ENCODE peak calls at places on chromosomes 3 and 15, in nine cellular contexts. T, L, Y, H, B, J, S, R and M are unnamed samples.

GRCh38 chr15:101028772-101029438 is 109.7 kb downstream of the LRRK1 start:
- DNase-seq in T (no peak), Y (no peak), S (peak), H (no peak), R (no peak), L (no peak), B (no peak), J (no peak), M (no peak)

GRCh38 chr15:90620379-90621134 is 90.8 kb downstream of the CRTC3 start:
- DNase-seq in H (no peak), L (no peak), Y (no peak), J (peak), T (no peak), B (no peak), R (no peak), S (no peak), M (no peak)

GRCh38 chr15:57948554-57949289 is 116.8 kb downstream of the ALDH1A2 start:
- DNase-seq in T (no peak), L (no peak), H (no peak), J (no peak), R (no peak), B (no peak), S (no peak), Y (no peak), M (no peak)

GRCh38 chr3:55166577-55167555 is 239.0 kb upstream of the LRTM1 start:
- DNase-seq in J (no peak), R (no peak), B (no peak), Y (no peak), T (no peak), L (peak), H (no peak), S (no peak), M (peak)

GRCh38 chr3:131454501-131454900 is 48.3 kb downstream of the MRPL3 start:
- DNase-seq in Y (no peak), J (no peak), S (no peak), L (peak), R (peak), T (peak), H (no peak), B (no peak), M (peak)

GRCh38 chr3:24149032-24149431 is 203.9 kb downstream of the NR1D2 start:
- DNase-seq in H (no peak), B (no peak), R (no peak), T (no peak), Y (no peak), J (no peak), S (no peak), L (no peak), M (no peak)

GRCh38 chr3:86109434-86109833 is 881.5 kb downstream of the VGLL3 start:
- DNase-seq in J (no peak), T (no peak), Y (no peak), H (no peak), B (no peak), S (no peak), L (no peak), R (no peak), M (no peak)

GRCh38 chr15:79168922-79169322 is 78.3 kb upstream of the RASGRF1 start:
- DNase-seq in J (no peak), S (no peak), L (no peak), T (peak), H (no peak), R (no peak), B (no peak), Y (no peak), M (no peak)

GRCh38 chr3:175193815-175194518 is 334.8 kb downstream of the NAALADL2 start:
- DNase-seq in Y (no peak), R (peak), T (peak), B (no peak), H (no peak), J (no peak), L (no peak), S (no peak), M (peak)

GRCh38 chr3:28915711-28916481 is 365.0 kb upstream of the RBMS3 start:
- DNase-seq in R (peak), H (peak), L (peak), T (peak), B (peak), J (no peak), S (no peak), Y (no peak), M (peak)

GRCh38 chr3:71581451-71581980 is 2.0 kb downstream of the FOXP1 start:
- DNase-seq in H (peak), Y (no peak), B (no peak), T (no peak), S (peak), R (no peak), L (no peak), J (no peak), M (no peak)

GRCh38 chr3:98573231-98573728 is 20.1 kb downstream of the CPOX start:
- DNase-seq in Y (no peak), T (peak), R (peak), S (no peak), H (no peak), L (no peak), J (no peak), B (peak), M (no peak)

GRCh38 chr3:74393426-74393825 is 221.0 kb downstream of the CNTN3 start:
- DNase-seq in R (no peak), J (no peak), L (no peak), S (no peak), H (no peak), T (no peak), B (no peak), Y (no peak), M (no peak)

GRCh38 chr3:145550522-145550921 is 610.5 kb downstream of the PLOD2 start:
- DNase-seq in R (no peak), L (no peak), S (no peak), Y (no peak), H (no peak), B (no peak), J (no peak), T (no peak), M (no peak)

GRCh38 chr3:124772081-124772831 is 42.0 kb downstream of the UMPS start:
- DNase-seq in R (no peak), J (no peak), T (no peak), B (no peak), L (peak), Y (no peak), S (peak), H (peak), M (peak)

GRCh38 chr15:29262738-29263137 is 6.9 kb downstream of the NSMCE3 start:
- DNase-seq in S (no peak), Y (no peak), J (no peak), B (no peak), L (no peak), T (no peak), R (no peak), H (no peak), M (no peak)

GRCh38 chr3:47882338-47882737 is 79.4 kb downstream of the DHX30 start:
- DNase-seq in J (no peak), L (no peak), Y (no peak), R (no peak), S (no peak), T (no peak), B (no peak), H (no peak), M (no peak)
- TF ChIP-seq CTCF in J (no peak), L (no peak), Y (no peak), R (no peak), S (no peak), T (no peak), B (no peak), H (no peak), M (peak)

GRCh38 chr15:49044002-49044401 is 2.2 kb downstream of the SECISBP2L start:
- DNase-seq in J (no peak), S (no peak), L (no peak), H (no peak), R (no peak), Y (no peak), T (no peak), B (no peak), M (no peak)

GRCh38 chr15:49047456-49047855 is 1.2 kb upstream of the SECISBP2L start:
- DNase-seq in Y (no peak), J (no peak), L (no peak), B (no peak), T (no peak), R (no peak), S (no peak), H (no peak), M (no peak)

GRCh38 chr15:49044761-49045571 is 1.3 kb downstream of the SECISBP2L start:
- DNase-seq in J (no peak), R (peak), H (no peak), L (no peak), T (peak), S (no peak), B (no peak), Y (no peak), M (no peak)

GRCh38 chr15:49045691-49046112 is 544 bp downstream of the SECISBP2L start:
- DNase-seq in L (no peak), R (peak), B (peak), S (peak), Y (no peak), T (peak), H (peak), J (no peak), M (peak)

GRCh38 chr15:49046113-49046883 is at the start of gene SECISBP2L:
- DNase-seq in S (peak), B (peak), R (peak), J (peak), T (peak), Y (peak), L (peak), H (peak), M (peak)
- TF ChIP-seq CTCF in S (no peak), B (peak), R (peak), J (peak), T (peak), Y (peak), L (no peak), H (peak), M (peak)

GRCh38 chr3:171348121-171348520 is 112.1 kb downstream of the TNIK start:
- DNase-seq in T (no peak), L (no peak), J (no peak), B (peak), R (no peak), Y (peak), H (no peak), S (no peak), M (no peak)

GRCh38 chr3:171347017-171347979 is 112.9 kb downstream of the TNIK start:
- DNase-seq in B (no peak), T (peak), J (peak), H (peak), Y (no peak), L (peak), S (no peak), R (peak), M (no peak)

GRCh38 chr3:171351676-171352075 is 108.5 kb downstream of the TNIK start:
- DNase-seq in Y (peak), B (peak), J (no peak), L (peak), S (no peak), R (peak), T (peak), H (no peak), M (peak)

GRCh38 chr3:171350364-171350763 is 109.8 kb downstream of the TNIK start:
- DNase-seq in B (no peak), J (no peak), H (no peak), Y (no peak), L (no peak), R (no peak), T (no peak), S (no peak), M (no peak)

GRCh38 chr3:171349392-171349791 is 110.8 kb downstream of the TNIK start:
- DNase-seq in R (no peak), T (peak), S (no peak), L (peak), B (no peak), J (no peak), Y (no peak), H (no peak), M (peak)
- TF ChIP-seq CTCF in R (no peak), T (no peak), S (no peak), L (no peak), B (no peak), J (no peak), Y (no peak), H (no peak), M (no peak)

GRCh38 chr15:65927545-65927944 is 58.3 kb downstream of the RAB11A start:
- DNase-seq in L (no peak), R (no peak), S (no peak), Y (no peak), B (no peak), H (no peak), J (no peak), T (no peak), M (no peak)
- TF ChIP-seq CTCF in L (peak), R (no peak), S (no peak), Y (peak), B (peak), H (no peak), J (no peak), T (peak), M (peak)

DNA sequence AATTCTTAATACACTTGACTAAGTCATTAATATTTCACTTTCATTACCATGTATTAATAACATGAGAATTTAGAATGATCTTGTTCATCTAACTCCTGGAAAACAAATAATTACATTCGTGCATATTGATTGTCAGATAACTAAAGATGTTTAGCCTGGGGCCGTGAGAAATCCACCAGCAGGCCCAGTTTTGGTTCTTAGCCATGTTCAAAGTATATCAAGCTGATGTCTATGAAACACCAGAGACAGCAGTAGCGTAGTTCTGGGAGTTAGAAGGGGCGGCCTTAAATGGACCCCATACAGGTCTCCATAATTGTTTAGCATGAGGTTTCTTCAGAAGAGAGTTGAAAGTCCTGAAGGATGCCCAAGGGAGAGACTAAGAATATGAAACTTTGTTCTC is 103.6 kb upstream of the DPH6 start:
- DNase-seq in L (no peak), B (no peak), J (no peak), Y (no peak), R (no peak), T (no peak), H (no peak), S (no peak), M (no peak)
- TF ChIP-seq CTCF in L (no peak), B (no peak), J (no peak), Y (no peak), R (no peak), T (no peak), H (no peak), S (no peak), M (no peak)

GRCh38 chr3:168860592-168860991 is 764.9 kb upstream of the GOLIM4 start:
- DNase-seq in Y (no peak), T (no peak), J (no peak), L (no peak), S (no peak), H (no peak), R (no peak), B (no peak), M (no peak)

GRCh38 chr3:168860028-168860427 is 764.3 kb upstream of the GOLIM4 start:
- DNase-seq in J (no peak), S (no peak), T (no peak), H (no peak), R (no peak), B (no peak), L (no peak), Y (no peak), M (no peak)

GRCh38 chr3:168859143-168859542 is 763.4 kb upstream of the GOLIM4 start:
- DNase-seq in R (no peak), Y (no peak), T (no peak), S (no peak), L (no peak), J (no peak), B (no peak), H (no peak), M (no peak)

GRCh38 chr3:168858327-168858726 is 762.6 kb upstream of the GOLIM4 start:
- DNase-seq in R (no peak), H (no peak), Y (no peak), B (no peak), J (no peak), T (peak), L (no peak), S (no peak), M (no peak)

GRCh38 chr3:168859574-168859973 is 763.9 kb upstream of the GOLIM4 start:
- DNase-seq in L (no peak), J (no peak), Y (no peak), R (no peak), S (no peak), T (no peak), H (no peak), B (no peak), M (no peak)
- TF ChIP-seq CTCF in L (no peak), J (no peak), Y (no peak), R (no peak), S (no peak), T (no peak), H (no peak), B (no peak), M (no peak)

DNA sequence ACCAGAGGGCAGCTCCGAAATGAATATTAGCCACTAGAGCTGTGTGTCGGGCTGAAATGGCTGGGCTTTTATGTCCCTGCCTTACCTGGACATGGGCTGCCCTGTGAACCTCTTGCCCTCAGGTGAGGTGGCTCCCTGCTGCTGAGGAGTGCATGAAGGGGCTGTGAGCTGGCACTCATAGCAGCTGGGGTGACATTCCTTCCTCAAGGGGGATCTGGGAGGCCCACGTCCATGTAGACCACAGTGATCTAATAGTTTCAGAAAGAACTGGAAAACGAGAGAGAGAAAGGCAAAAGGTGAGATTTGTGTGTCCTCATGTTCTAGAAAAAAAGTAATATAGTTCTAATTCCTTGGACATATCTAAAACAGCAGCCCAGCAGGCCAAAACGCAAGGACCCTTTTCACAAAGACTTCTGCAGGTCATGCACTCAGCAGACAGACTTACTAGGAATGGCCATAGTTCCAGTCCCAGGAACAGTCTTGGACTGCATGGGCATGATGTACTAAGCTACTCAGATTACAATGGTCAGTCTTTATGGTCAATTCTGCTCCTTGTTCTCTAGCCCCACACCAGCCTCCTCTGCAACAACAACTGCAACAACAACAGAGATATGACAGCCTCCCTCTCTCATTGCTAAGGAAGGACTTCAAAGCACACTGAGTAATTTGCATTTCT is 10.8 kb upstream of the SLC24A5 start:
- DNase-seq in H (no peak), B (no peak), S (no peak), R (no peak), L (no peak), T (no peak), Y (no peak), J (no peak), M (no peak)
- TF ChIP-seq CTCF in H (no peak), B (peak), S (no peak), R (no peak), L (no peak), T (no peak), Y (no peak), J (no peak), M (no peak)

DNA sequence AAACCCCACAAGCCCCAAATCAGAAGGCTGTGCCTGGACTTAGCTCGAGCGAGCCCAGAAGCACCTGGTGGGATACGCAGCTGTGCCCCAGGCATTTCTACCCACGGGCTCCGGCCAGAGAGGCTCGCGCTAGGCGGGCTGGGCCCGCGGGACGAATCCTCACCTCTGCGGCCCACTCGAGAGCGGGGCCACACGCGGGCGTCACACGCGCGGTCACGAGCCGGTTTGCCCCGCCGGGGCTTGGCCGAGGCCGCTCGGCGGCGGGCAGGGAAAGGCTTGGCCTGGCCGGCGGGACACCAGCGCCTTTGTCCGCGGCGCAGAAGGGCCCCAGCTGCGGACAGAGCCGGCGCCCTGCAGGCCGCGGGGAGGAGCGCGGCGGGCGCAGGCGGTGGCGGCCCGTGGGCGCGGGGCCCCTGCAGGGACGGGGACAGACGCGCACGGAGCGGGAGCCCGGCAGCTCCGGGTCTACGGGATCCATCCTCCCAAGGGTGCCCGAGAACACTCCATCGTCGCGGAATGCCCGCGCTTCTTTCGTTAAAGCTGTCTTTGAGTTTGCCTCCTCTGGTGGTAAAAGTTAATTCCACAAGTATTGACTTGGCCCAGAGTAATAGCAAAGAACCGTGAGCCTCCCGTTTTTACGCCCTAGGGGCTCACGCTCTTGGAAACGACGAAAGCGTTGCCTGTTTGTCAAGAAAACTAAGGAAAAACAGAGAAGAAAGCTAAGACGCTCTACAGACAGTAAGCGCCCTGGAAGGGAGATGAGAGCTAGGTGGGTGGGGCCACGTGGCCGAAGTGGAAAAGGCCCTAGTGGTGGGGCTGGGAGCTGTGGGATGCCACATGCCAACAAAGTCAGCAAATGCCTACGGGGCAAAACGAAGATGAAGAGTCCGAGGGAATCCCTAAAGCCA is 26.4 kb downstream of the TYRO3 start:
- DNase-seq in R (peak), T (peak), B (no peak), Y (no peak), S (peak), H (peak), J (no peak), L (peak), M (peak)
- TF ChIP-seq CTCF in R (peak), T (peak), B (peak), Y (peak), S (peak), H (peak), J (no peak), L (peak), M (peak)

DNA sequence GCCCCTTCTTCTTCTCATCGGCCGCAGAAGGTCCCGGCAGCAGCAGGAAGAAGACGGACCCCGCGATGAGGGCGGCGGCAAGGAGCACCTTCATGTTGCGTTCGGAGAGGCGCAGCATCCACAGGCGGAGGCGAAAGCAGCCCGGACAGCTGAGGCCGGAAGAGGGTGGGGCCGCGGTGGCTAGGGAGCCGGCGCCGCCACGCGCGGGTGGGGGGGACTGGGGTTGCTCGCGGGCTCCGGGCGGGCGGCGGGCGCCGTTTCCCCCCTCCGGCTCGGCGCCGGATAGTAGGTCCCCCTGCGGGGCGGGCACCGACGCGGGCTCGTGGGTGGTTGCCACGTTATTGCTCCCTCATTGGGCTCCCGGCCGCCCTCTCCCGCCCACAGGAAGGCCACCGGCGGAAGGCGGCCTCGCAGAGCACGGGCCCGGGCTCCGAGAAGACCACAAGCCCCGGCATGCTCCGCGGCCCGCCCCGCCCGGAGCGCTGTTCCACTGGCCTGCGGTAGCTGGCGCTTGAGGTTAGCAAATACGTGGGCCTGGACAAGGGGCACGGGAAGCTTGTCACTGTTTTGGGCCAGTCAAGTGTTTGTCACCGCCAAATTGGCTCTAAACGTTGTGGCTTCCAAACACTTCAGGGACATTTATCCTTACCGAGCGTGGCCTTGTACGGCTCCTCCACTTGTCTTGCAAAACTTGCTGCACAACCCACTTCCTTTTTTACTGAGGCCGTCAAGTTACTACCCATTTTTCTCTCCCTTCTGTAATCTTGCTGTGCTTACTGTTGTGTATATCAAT is at the start of gene PPIB:
- DNase-seq in B (peak), T (peak), Y (peak), L (peak), H (peak), R (peak), S (peak), J (peak), M (peak)
- TF ChIP-seq CTCF in B (peak), T (peak), Y (peak), L (peak), H (peak), R (peak), S (peak), J (peak), M (peak)